ENCODE peak calls at places on chromosome 22, in nine cellular contexts. I, H, Z, P, N, L, F, Q and C are unnamed samples.

GRCh38 chr22:37892566-37893338 is 13.3 kb upstream of the MICALL1 start:
- DNase-seq in I (no peak), H (no peak), Z (no peak), P (no peak), N (no peak), L (peak), F (no peak), Q (peak), C (peak)

GRCh38 chr22:37082251-37082650 is 27.3 kb downstream of the TMPRSS6 start:
- DNase-seq in I (no peak), H (no peak), Z (no peak), P (no peak), N (no peak), L (no peak), F (peak), Q (no peak), C (no peak)

GRCh38 chr22:50017701-50018224 is 5.2 kb upstream of the IL17REL start:
- DNase-seq in I (no peak), H (no peak), Z (no peak), P (no peak), N (no peak), L (peak), F (no peak), Q (no peak), C (no peak)

GRCh38 chr22:23518381-23519187 is 61.5 kb downstream of the IGLL1 start:
- DNase-seq in I (no peak), H (peak), Z (no peak), P (no peak), N (no peak), L (no peak), F (no peak), Q (no peak), C (peak)

GRCh38 chr22:22158965-22159364 is 85.6 kb upstream of the VPREB1 start:
- DNase-seq in I (no peak), H (no peak), Z (no peak), P (no peak), N (no peak), L (no peak), F (no peak), Q (no peak), C (no peak)

GRCh38 chr22:38124236-38124974 is 13.9 kb upstream of the BAIAP2L2 start:
- DNase-seq in I (no peak), H (peak), Z (no peak), P (no peak), N (no peak), L (no peak), F (no peak), Q (no peak), C (no peak)

GRCh38 chr22:45101828-45102227 is 61.9 kb upstream of the NUP50 start:
- DNase-seq in I (no peak), H (peak), Z (no peak), P (peak), N (peak), L (peak), F (peak), Q (peak), C (peak)

GRCh38 chr22:37381489-37381888 is 45.8 kb downstream of the ELFN2 start:
- DNase-seq in I (no peak), H (no peak), Z (no peak), P (no peak), N (no peak), L (no peak), F (peak), Q (no peak), C (no peak)

GRCh38 chr22:36768616-36769015 is 7.3 kb downstream of the IFT27 start:
- DNase-seq in I (no peak), H (no peak), Z (no peak), P (no peak), N (no peak), L (no peak), F (no peak), Q (no peak), C (no peak)

GRCh38 chr22:25448435-25449051 is 115.9 kb upstream of the GRK3 start:
- DNase-seq in I (no peak), H (peak), Z (no peak), P (no peak), N (peak), L (no peak), F (peak), Q (no peak), C (no peak)

GRCh38 chr22:36946436-36947158 is 33.2 kb downstream of the CSF2RB start:
- DNase-seq in I (no peak), H (no peak), Z (no peak), P (no peak), N (no peak), L (no peak), F (no peak), Q (no peak), C (no peak)

GRCh38 chr22:46069518-46070214 is 80.7 kb upstream of the PPARA start:
- DNase-seq in I (no peak), H (no peak), Z (no peak), P (peak), N (peak), L (peak), F (peak), Q (peak), C (peak)

GRCh38 chr22:34526681-34527080 is 539.3 kb upstream of the ISX start:
- DNase-seq in I (no peak), H (no peak), Z (no peak), P (no peak), N (no peak), L (no peak), F (no peak), Q (no peak), C (no peak)

GRCh38 chr22:23834830-23835772 is 3.7 kb downstream of the DERL3 start:
- DNase-seq in I (no peak), H (no peak), Z (no peak), P (no peak), N (no peak), L (peak), F (no peak), Q (peak), C (peak)

GRCh38 chr22:46429327-46429853 is 93.9 kb downstream of the TRMU start:
- DNase-seq in I (no peak), H (no peak), Z (no peak), P (no peak), N (no peak), L (no peak), F (no peak), Q (no peak), C (no peak)

GRCh38 chr22:33829549-33830280 is 90.6 kb downstream of the LARGE1 start:
- DNase-seq in I (no peak), H (peak), Z (no peak), P (no peak), N (no peak), L (no peak), F (no peak), Q (no peak), C (no peak)

GRCh38 chr22:48882636-48883200 is 945.0 kb downstream of the BRD1 start:
- DNase-seq in I (no peak), H (no peak), Z (no peak), P (no peak), N (no peak), L (no peak), F (no peak), Q (no peak), C (no peak)

GRCh38 chr22:24516301-24516737 is 21.2 kb downstream of the UPB1 start:
- DNase-seq in I (no peak), H (no peak), Z (no peak), P (peak), N (peak), L (no peak), F (peak), Q (no peak), C (no peak)

DNA sequence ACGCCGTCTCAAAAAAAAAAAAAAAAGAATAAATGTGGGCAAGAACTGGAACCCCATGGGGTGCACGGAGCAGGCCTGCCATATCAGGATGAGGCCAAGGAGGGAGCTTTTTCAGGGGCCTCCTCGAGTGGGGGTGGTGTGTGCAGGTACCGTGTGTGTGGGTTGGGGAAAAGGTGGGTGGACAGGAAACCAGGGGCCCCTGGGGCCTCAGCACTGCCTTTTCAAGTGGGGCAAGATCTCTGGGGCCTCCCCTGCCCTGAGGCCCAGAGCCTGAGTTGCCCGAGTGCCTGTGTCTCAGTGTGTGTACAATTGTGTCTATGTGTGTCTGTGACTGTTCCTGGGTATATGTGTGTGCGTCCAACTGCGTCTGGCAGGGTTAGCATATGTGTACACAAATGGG is 23.8 kb downstream of the TEF start:
- DNase-seq in I (no peak), H (no peak), Z (no peak), P (no peak), N (no peak), L (no peak), F (no peak), Q (no peak), C (no peak)
- H3K27ac ChIP-seq in I (no peak), H (no peak), Z (no peak), P (peak), N (no peak), L (no peak), F (no peak), Q (peak), C (no peak)

GRCh38 chr22:32622762-32623147 is 148.1 kb downstream of the FBXO7 start:
- DNase-seq in I (no peak), H (peak), Z (no peak), P (no peak), N (no peak), L (no peak), F (no peak), Q (no peak), C (no peak)

GRCh38 chr22:32619614-32620426 is 145.2 kb downstream of the FBXO7 start:
- DNase-seq in I (no peak), H (no peak), Z (no peak), P (peak), N (peak), L (no peak), F (peak), Q (no peak), C (peak)

GRCh38 chr22:32622004-32622761 is 147.6 kb downstream of the FBXO7 start:
- DNase-seq in I (no peak), H (peak), Z (no peak), P (peak), N (peak), L (peak), F (peak), Q (no peak), C (peak)

GRCh38 chr22:32621656-32622003 is 147.0 kb downstream of the FBXO7 start:
- DNase-seq in I (no peak), H (no peak), Z (no peak), P (no peak), N (no peak), L (no peak), F (no peak), Q (no peak), C (no peak)

GRCh38 chr22:32620992-32621391 is 146.4 kb downstream of the FBXO7 start:
- DNase-seq in I (no peak), H (no peak), Z (no peak), P (no peak), N (no peak), L (no peak), F (no peak), Q (no peak), C (no peak)
- H3K27ac ChIP-seq in I (no peak), H (peak), Z (no peak), P (peak), N (no peak), L (no peak), F (peak), Q (no peak), C (peak)

DNA sequence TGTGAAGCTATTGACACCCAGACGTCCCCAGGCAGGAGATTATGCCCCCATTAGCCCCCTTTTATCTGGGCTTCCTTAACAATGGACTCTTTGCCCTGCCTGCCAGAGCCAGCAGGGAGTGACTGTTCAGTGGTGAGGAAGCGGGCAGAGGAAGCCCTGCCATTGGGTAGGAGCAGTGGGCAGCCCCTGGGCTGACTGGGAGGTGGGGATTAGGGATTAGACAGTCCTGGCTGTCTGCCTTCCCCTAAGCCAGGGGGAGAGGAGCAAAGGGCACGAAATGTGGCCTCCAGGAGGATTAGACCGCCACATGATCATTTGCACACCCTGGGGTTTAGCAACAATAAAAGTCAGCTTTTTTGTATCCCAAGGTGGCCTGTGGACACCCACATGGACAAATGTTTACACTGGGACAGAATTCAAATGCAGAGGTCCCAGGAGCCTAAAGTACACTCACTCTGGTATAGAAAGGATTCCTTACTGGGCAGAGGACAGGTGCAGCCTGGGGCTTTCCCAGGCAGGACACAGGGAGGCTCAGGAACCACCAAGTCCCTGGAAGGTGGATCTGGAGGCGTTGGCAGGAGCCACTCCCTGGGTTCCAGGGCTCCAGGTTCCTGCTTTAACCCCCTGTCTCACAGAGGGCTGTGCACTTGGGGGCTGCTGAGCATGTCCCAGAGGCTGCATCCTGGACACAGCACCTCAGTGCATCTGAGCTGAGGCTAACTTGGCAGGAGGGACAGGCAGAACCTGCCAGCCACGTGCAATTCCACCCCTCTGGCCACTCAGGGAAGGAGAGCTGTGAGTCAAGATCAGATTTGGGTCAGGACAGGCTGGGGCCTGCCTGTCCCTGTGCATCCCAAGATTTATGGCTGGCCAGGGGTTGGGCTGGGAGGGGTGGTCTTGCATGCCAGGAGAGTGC is 2.1 kb downstream of the PNPLA3 start:
- DNase-seq in I (no peak), H (peak), Z (no peak), P (no peak), N (peak), L (no peak), F (no peak), Q (no peak), C (no peak)
- H3K27ac ChIP-seq in I (no peak), H (peak), Z (no peak), P (no peak), N (peak), L (no peak), F (no peak), Q (no peak), C (no peak)

DNA sequence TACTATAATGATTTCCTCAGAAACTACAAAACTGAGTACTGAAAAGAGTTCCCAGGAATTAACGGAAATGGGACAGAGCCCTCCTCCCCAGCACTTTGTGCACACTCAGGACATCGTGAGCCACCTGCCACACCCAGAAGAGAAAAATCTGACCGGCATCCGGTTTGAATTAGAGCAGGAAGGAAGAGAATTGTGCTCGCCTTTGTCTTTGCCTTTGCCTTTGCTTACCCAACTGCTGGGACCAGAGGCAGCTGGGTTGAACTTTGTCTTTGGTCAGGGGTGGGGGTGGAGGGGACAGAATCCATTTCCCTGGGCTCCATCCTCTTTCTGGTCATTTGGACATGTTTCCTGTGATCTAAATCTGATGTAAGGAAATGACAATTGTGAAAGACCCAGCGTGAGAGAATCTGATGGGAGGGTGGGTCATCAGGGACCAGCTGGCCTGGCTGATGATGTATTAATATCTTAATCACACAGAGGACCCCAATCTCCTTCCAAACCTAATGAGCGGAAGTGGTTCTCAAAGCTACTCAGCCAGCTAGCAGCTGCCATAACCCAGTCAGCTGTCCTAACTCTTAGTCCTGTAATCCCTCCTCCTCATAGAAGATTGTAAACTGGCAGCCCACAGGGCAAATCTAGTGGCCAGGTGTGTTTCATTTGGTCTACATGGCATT is 1.1 kb upstream of the LIMK2 start:
- DNase-seq in I (no peak), H (no peak), Z (no peak), P (peak), N (no peak), L (no peak), F (no peak), Q (no peak), C (peak)
- H3K27ac ChIP-seq in I (no peak), H (no peak), Z (no peak), P (peak), N (no peak), L (no peak), F (no peak), Q (no peak), C (peak)

DNA sequence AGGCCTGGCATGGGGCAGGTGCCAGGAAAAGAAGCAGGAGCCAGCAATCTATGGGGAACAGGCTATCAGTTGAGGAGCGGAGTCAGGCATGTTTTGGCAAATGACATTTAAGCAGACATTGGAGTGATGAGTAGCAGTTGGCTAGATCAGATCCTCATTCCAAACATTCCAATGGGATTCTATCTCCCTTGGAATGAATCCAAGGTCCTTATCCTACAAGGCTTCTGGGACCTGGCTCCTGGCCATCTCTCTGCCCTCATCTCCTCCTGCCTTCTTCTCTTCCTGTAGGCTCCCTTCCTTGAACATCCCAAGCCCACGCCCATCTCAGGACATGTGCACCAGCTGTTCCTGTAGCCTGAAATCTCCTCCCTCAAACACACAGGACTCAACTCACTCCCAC is 1074.5 kb downstream of the TBC1D22A start:
- DNase-seq in I (no peak), H (no peak), Z (no peak), P (no peak), N (no peak), L (no peak), F (no peak), Q (no peak), C (no peak)
- H3K27ac ChIP-seq in I (no peak), H (no peak), Z (no peak), P (no peak), N (no peak), L (no peak), F (no peak), Q (no peak), C (no peak)

GRCh38 chr22:19843857-19844422 is 10.7 kb downstream of the GNB1L start:
- DNase-seq in I (no peak), H (no peak), Z (no peak), P (no peak), N (no peak), L (no peak), F (no peak), Q (no peak), C (peak)
- H3K27ac ChIP-seq in I (no peak), H (no peak), Z (no peak), P (peak), N (no peak), L (no peak), F (no peak), Q (no peak), C (peak)

DNA sequence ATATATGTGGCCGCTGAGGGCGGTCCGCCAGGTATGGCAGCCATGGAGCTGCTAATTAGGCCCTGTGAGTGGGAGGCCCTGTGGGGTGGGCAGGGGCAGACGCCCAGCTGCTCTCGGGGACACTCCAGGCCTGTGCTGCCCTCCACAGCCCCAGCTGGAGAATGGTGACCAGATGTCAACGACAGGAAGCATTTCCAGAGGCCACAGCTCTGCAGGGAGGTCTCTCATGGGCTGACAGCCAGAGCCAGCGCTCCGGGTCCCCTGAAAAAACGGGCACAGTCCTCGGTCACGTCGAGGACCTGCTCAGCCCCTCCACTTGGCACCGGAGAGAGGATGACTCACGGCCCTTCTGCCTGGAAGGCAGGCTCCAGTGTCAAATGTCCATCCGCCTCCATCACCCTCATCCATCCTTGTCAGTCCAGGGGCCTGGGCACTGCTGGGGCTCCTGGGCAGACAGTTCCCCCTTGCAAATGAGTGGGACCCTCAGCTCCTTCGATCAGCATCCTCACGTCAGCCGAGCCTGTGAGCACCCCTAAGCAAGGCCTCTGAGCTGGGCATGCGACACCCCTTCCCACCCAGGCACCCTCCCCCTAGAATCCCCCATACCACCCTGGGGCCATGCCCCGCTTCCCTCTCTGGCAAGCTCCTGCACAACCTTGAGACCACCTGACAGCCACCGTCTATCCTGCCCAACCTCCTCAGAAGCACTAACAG is 1.9 kb downstream of the BID start:
- DNase-seq in I (no peak), H (no peak), Z (no peak), P (no peak), N (peak), L (no peak), F (peak), Q (no peak), C (no peak)
- H3K27ac ChIP-seq in I (no peak), H (no peak), Z (no peak), P (no peak), N (no peak), L (no peak), F (no peak), Q (no peak), C (no peak)

DNA sequence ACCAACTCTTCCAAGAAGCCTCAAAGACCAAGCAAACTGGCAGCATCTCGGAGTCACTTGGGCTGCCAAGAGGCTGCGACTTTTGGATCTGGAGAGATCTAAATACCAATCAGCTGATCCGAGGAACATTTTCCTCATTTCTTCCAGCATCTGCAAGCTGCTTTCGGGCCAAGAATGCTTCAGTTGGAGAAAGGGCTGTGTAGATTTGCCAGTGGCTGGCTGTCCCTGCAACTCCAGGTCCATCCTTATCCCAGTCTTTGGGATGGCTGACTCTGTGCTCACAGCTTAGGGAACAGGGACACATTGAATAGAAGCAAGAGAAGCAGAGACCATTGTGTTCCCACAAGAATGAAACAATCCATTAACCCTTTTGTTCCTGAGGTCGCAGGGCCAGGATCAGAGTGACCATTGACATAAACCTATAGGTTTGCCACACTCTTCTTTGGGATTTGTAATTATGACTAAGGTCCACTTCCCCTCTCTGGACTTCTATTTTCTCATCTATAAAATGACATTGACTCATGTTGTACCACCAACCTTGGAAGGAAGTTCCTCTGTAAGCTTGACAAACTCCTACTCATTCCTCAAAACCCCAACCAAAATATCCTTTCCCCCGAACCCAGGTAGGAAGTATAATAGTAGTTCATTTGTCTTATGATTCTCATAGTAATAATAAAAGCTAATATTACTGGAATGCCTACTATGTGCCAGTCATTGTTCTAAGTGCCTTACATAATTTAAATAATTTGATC is 340.8 kb downstream of the MN1 start:
- DNase-seq in I (no peak), H (peak), Z (no peak), P (peak), N (no peak), L (peak), F (peak), Q (no peak), C (peak)
- H3K27ac ChIP-seq in I (no peak), H (peak), Z (no peak), P (peak), N (no peak), L (no peak), F (peak), Q (no peak), C (no peak)